ENCODE peak calls at places on chromosomes 16 and 17, in four cellular contexts. One of them, this sample, is unnamed.

GRCh38 chr17:63479495-63480184 is 2.8 kb downstream of the ACE start:
- DNase-seq in NCI-H69: peak
- DNase-seq in activated T-cell treated with anti-CD3 and anti-CD28 coated beads for 1 hour: no peak
- DNase-seq in activated CD8-positive, alpha-beta memory T cell treated with anti-CD3 and anti-CD28 coated beads for 4 hours: no peak
- DNase-seq in this sample: no peak

GRCh38 chr17:79423811-79424465 is 186.9 kb downstream of the RBFOX3 start:
- DNase-seq in NCI-H69: no peak
- DNase-seq in activated T-cell treated with anti-CD3 and anti-CD28 coated beads for 1 hour: no peak
- DNase-seq in activated CD8-positive, alpha-beta memory T cell treated with anti-CD3 and anti-CD28 coated beads for 4 hours: no peak
- DNase-seq in this sample: no peak

GRCh38 chr16:1035066-1035415 is 37.5 kb upstream of the SSTR5 start:
- DNase-seq in NCI-H69: no peak
- DNase-seq in activated T-cell treated with anti-CD3 and anti-CD28 coated beads for 1 hour: no peak
- DNase-seq in activated CD8-positive, alpha-beta memory T cell treated with anti-CD3 and anti-CD28 coated beads for 4 hours: no peak
- DNase-seq in this sample: no peak

GRCh38 chr17:47789611-47790520 is 31.7 kb downstream of the OSBPL7 start:
- DNase-seq in NCI-H69: peak
- DNase-seq in activated T-cell treated with anti-CD3 and anti-CD28 coated beads for 1 hour: peak
- DNase-seq in activated CD8-positive, alpha-beta memory T cell treated with anti-CD3 and anti-CD28 coated beads for 4 hours: no peak
- DNase-seq in this sample: peak

GRCh38 chr17:17151962-17152361 is 54.2 kb downstream of the PLD6 start:
- DNase-seq in NCI-H69: no peak
- DNase-seq in activated T-cell treated with anti-CD3 and anti-CD28 coated beads for 1 hour: no peak
- DNase-seq in activated CD8-positive, alpha-beta memory T cell treated with anti-CD3 and anti-CD28 coated beads for 4 hours: no peak
- DNase-seq in this sample: no peak

GRCh38 chr17:16491131-16491702 is 776 bp downstream of the LRRC75A start:
- DNase-seq in NCI-H69: peak
- DNase-seq in activated T-cell treated with anti-CD3 and anti-CD28 coated beads for 1 hour: no peak
- DNase-seq in activated CD8-positive, alpha-beta memory T cell treated with anti-CD3 and anti-CD28 coated beads for 4 hours: no peak
- DNase-seq in this sample: peak

GRCh38 chr17:31490991-31491793 is 99.7 kb downstream of the RAB11FIP4 start:
- DNase-seq in NCI-H69: no peak
- DNase-seq in activated T-cell treated with anti-CD3 and anti-CD28 coated beads for 1 hour: no peak
- DNase-seq in activated CD8-positive, alpha-beta memory T cell treated with anti-CD3 and anti-CD28 coated beads for 4 hours: no peak
- DNase-seq in this sample: no peak

GRCh38 chr17:9768381-9768934 is 22.9 kb downstream of the DHRS7C start:
- DNase-seq in NCI-H69: peak
- DNase-seq in activated T-cell treated with anti-CD3 and anti-CD28 coated beads for 1 hour: no peak
- DNase-seq in activated CD8-positive, alpha-beta memory T cell treated with anti-CD3 and anti-CD28 coated beads for 4 hours: no peak
- DNase-seq in this sample: peak

GRCh38 chr17:15343749-15344148 is 2.4 kb upstream of the TEKT3 start:
- DNase-seq in NCI-H69: no peak
- DNase-seq in activated T-cell treated with anti-CD3 and anti-CD28 coated beads for 1 hour: no peak
- DNase-seq in activated CD8-positive, alpha-beta memory T cell treated with anti-CD3 and anti-CD28 coated beads for 4 hours: no peak
- DNase-seq in this sample: no peak

GRCh38 chr16:55809851-55810250 is 23.0 kb downstream of the CES1 start:
- DNase-seq in NCI-H69: no peak
- DNase-seq in activated T-cell treated with anti-CD3 and anti-CD28 coated beads for 1 hour: no peak
- DNase-seq in activated CD8-positive, alpha-beta memory T cell treated with anti-CD3 and anti-CD28 coated beads for 4 hours: no peak
- DNase-seq in this sample: no peak

GRCh38 chr17:5540321-5540720 is 44.0 kb downstream of the NLRP1 start:
- DNase-seq in NCI-H69: no peak
- DNase-seq in activated T-cell treated with anti-CD3 and anti-CD28 coated beads for 1 hour: no peak
- DNase-seq in activated CD8-positive, alpha-beta memory T cell treated with anti-CD3 and anti-CD28 coated beads for 4 hours: no peak
- DNase-seq in this sample: no peak

GRCh38 chr17:74164446-74165045 is 38.9 kb upstream of the RPL38 start:
- DNase-seq in NCI-H69: no peak
- DNase-seq in activated T-cell treated with anti-CD3 and anti-CD28 coated beads for 1 hour: no peak
- DNase-seq in activated CD8-positive, alpha-beta memory T cell treated with anti-CD3 and anti-CD28 coated beads for 4 hours: no peak
- DNase-seq in this sample: no peak

GRCh38 chr16:47565454-47565853 is 104.3 kb downstream of the PHKB start:
- DNase-seq in NCI-H69: no peak
- DNase-seq in activated T-cell treated with anti-CD3 and anti-CD28 coated beads for 1 hour: no peak
- DNase-seq in activated CD8-positive, alpha-beta memory T cell treated with anti-CD3 and anti-CD28 coated beads for 4 hours: no peak
- DNase-seq in this sample: no peak

GRCh38 chr17:77906377-77906871 is 52.1 kb upstream of the TNRC6C start:
- DNase-seq in NCI-H69: no peak
- DNase-seq in activated T-cell treated with anti-CD3 and anti-CD28 coated beads for 1 hour: no peak
- DNase-seq in activated CD8-positive, alpha-beta memory T cell treated with anti-CD3 and anti-CD28 coated beads for 4 hours: no peak
- DNase-seq in this sample: peak

GRCh38 chr17:19411641-19412040 is 609 bp downstream of the RNF112 start:
- DNase-seq in NCI-H69: peak
- DNase-seq in activated T-cell treated with anti-CD3 and anti-CD28 coated beads for 1 hour: no peak
- DNase-seq in activated CD8-positive, alpha-beta memory T cell treated with anti-CD3 and anti-CD28 coated beads for 4 hours: no peak
- DNase-seq in this sample: no peak

GRCh38 chr17:39568710-39569109 is 39.0 kb downstream of the NEUROD2 start:
- DNase-seq in NCI-H69: no peak
- DNase-seq in activated T-cell treated with anti-CD3 and anti-CD28 coated beads for 1 hour: no peak
- DNase-seq in activated CD8-positive, alpha-beta memory T cell treated with anti-CD3 and anti-CD28 coated beads for 4 hours: no peak
- DNase-seq in this sample: no peak

GRCh38 chr16:715448-716249 is 731 bp downstream of the METRN start:
- DNase-seq in NCI-H69: peak
- DNase-seq in activated T-cell treated with anti-CD3 and anti-CD28 coated beads for 1 hour: no peak
- DNase-seq in activated CD8-positive, alpha-beta memory T cell treated with anti-CD3 and anti-CD28 coated beads for 4 hours: no peak
- DNase-seq in this sample: peak

GRCh38 chr16:11016524-11016988 is 72.2 kb downstream of the CLEC16A start:
- DNase-seq in NCI-H69: peak
- DNase-seq in activated T-cell treated with anti-CD3 and anti-CD28 coated beads for 1 hour: no peak
- DNase-seq in activated CD8-positive, alpha-beta memory T cell treated with anti-CD3 and anti-CD28 coated beads for 4 hours: no peak
- DNase-seq in this sample: no peak

GRCh38 chr16:14608604-14609003 is 21.5 kb downstream of the PARN start:
- DNase-seq in NCI-H69: no peak
- DNase-seq in activated T-cell treated with anti-CD3 and anti-CD28 coated beads for 1 hour: no peak
- DNase-seq in activated CD8-positive, alpha-beta memory T cell treated with anti-CD3 and anti-CD28 coated beads for 4 hours: no peak
- DNase-seq in this sample: no peak

GRCh38 chr16:86239381-86239780 is 270.9 kb upstream of the FOXF1 start:
- DNase-seq in NCI-H69: no peak
- DNase-seq in activated T-cell treated with anti-CD3 and anti-CD28 coated beads for 1 hour: no peak
- DNase-seq in activated CD8-positive, alpha-beta memory T cell treated with anti-CD3 and anti-CD28 coated beads for 4 hours: no peak
- DNase-seq in this sample: no peak

GRCh38 chr16:28200661-28201060 is 11.1 kb downstream of the XPO6 start:
- DNase-seq in NCI-H69: no peak
- DNase-seq in activated T-cell treated with anti-CD3 and anti-CD28 coated beads for 1 hour: no peak
- DNase-seq in activated CD8-positive, alpha-beta memory T cell treated with anti-CD3 and anti-CD28 coated beads for 4 hours: no peak
- DNase-seq in this sample: no peak

GRCh38 chr17:57678393-57678792 is 66.7 kb downstream of the CCDC182 start:
- DNase-seq in NCI-H69: peak
- DNase-seq in activated T-cell treated with anti-CD3 and anti-CD28 coated beads for 1 hour: no peak
- DNase-seq in activated CD8-positive, alpha-beta memory T cell treated with anti-CD3 and anti-CD28 coated beads for 4 hours: no peak
- DNase-seq in this sample: no peak

GRCh38 chr17:14730821-14731220 is 429.9 kb downstream of the HS3ST3B1 start:
- DNase-seq in NCI-H69: no peak
- DNase-seq in activated T-cell treated with anti-CD3 and anti-CD28 coated beads for 1 hour: no peak
- DNase-seq in activated CD8-positive, alpha-beta memory T cell treated with anti-CD3 and anti-CD28 coated beads for 4 hours: no peak
- DNase-seq in this sample: no peak

GRCh38 chr16:4515611-4516233 is 22.9 kb downstream of the CDIP1 start:
- DNase-seq in NCI-H69: no peak
- DNase-seq in activated T-cell treated with anti-CD3 and anti-CD28 coated beads for 1 hour: no peak
- DNase-seq in activated CD8-positive, alpha-beta memory T cell treated with anti-CD3 and anti-CD28 coated beads for 4 hours: no peak
- DNase-seq in this sample: no peak

GRCh38 chr16:27107185-27107592 is 40.5 kb downstream of the C16orf82 start:
- DNase-seq in NCI-H69: no peak
- DNase-seq in activated T-cell treated with anti-CD3 and anti-CD28 coated beads for 1 hour: no peak
- DNase-seq in activated CD8-positive, alpha-beta memory T cell treated with anti-CD3 and anti-CD28 coated beads for 4 hours: no peak
- DNase-seq in this sample: no peak

GRCh38 chr16:17723735-17724134 is 253.0 kb upstream of the XYLT1 start:
- DNase-seq in NCI-H69: no peak
- DNase-seq in activated T-cell treated with anti-CD3 and anti-CD28 coated beads for 1 hour: no peak
- DNase-seq in activated CD8-positive, alpha-beta memory T cell treated with anti-CD3 and anti-CD28 coated beads for 4 hours: no peak
- DNase-seq in this sample: no peak

GRCh38 chr16:89241187-89242003 is 23.9 kb downstream of the ZNF778 start:
- DNase-seq in NCI-H69: peak
- DNase-seq in activated T-cell treated with anti-CD3 and anti-CD28 coated beads for 1 hour: peak
- DNase-seq in activated CD8-positive, alpha-beta memory T cell treated with anti-CD3 and anti-CD28 coated beads for 4 hours: peak
- DNase-seq in this sample: peak

GRCh38 chr16:19488213-19488640 is 33.7 kb downstream of the GDE1 start:
- DNase-seq in NCI-H69: no peak
- DNase-seq in activated T-cell treated with anti-CD3 and anti-CD28 coated beads for 1 hour: no peak
- DNase-seq in activated CD8-positive, alpha-beta memory T cell treated with anti-CD3 and anti-CD28 coated beads for 4 hours: no peak
- DNase-seq in this sample: no peak

GRCh38 chr16:22077700-22078313 is 14.5 kb upstream of the VWA3A start:
- DNase-seq in NCI-H69: peak
- DNase-seq in activated T-cell treated with anti-CD3 and anti-CD28 coated beads for 1 hour: peak
- DNase-seq in activated CD8-positive, alpha-beta memory T cell treated with anti-CD3 and anti-CD28 coated beads for 4 hours: peak
- DNase-seq in this sample: peak

GRCh38 chr17:47879028-47879585 is 16.9 kb upstream of the SP2 start:
- DNase-seq in NCI-H69: peak
- DNase-seq in activated T-cell treated with anti-CD3 and anti-CD28 coated beads for 1 hour: no peak
- DNase-seq in activated CD8-positive, alpha-beta memory T cell treated with anti-CD3 and anti-CD28 coated beads for 4 hours: no peak
- DNase-seq in this sample: no peak

GRCh38 chr17:58244958-58245357 is 6.6 kb downstream of the LPO start:
- DNase-seq in NCI-H69: no peak
- DNase-seq in activated T-cell treated with anti-CD3 and anti-CD28 coated beads for 1 hour: no peak
- DNase-seq in activated CD8-positive, alpha-beta memory T cell treated with anti-CD3 and anti-CD28 coated beads for 4 hours: no peak
- DNase-seq in this sample: no peak

GRCh38 chr17:6084226-6085161 is 14.3 kb downstream of the WSCD1 start:
- DNase-seq in NCI-H69: peak
- DNase-seq in activated T-cell treated with anti-CD3 and anti-CD28 coated beads for 1 hour: no peak
- DNase-seq in activated CD8-positive, alpha-beta memory T cell treated with anti-CD3 and anti-CD28 coated beads for 4 hours: no peak
- DNase-seq in this sample: peak

GRCh38 chr17:69672924-69673323 is 258.4 kb downstream of the MAP2K6 start:
- DNase-seq in NCI-H69: no peak
- DNase-seq in activated T-cell treated with anti-CD3 and anti-CD28 coated beads for 1 hour: no peak
- DNase-seq in activated CD8-positive, alpha-beta memory T cell treated with anti-CD3 and anti-CD28 coated beads for 4 hours: no peak
- DNase-seq in this sample: no peak

GRCh38 chr16:52050418-52050817 is 496.5 kb downstream of the TOX3 start:
- DNase-seq in NCI-H69: no peak
- DNase-seq in activated T-cell treated with anti-CD3 and anti-CD28 coated beads for 1 hour: no peak
- DNase-seq in activated CD8-positive, alpha-beta memory T cell treated with anti-CD3 and anti-CD28 coated beads for 4 hours: no peak
- DNase-seq in this sample: no peak

GRCh38 chr17:44223574-44224046 is 4.1 kb upstream of the UBTF start:
- DNase-seq in NCI-H69: no peak
- DNase-seq in activated T-cell treated with anti-CD3 and anti-CD28 coated beads for 1 hour: no peak
- DNase-seq in activated CD8-positive, alpha-beta memory T cell treated with anti-CD3 and anti-CD28 coated beads for 4 hours: no peak
- DNase-seq in this sample: no peak

This sample was measured in neural progenitor cell.